ENCODE peak calls at places on chromosomes 3 and 15, in six cellular contexts. W is HepG2, T is H1, F is HL-60, Q is K562, N is GM12878. L is an unnamed sample.
A peak's percentile ranks its signal among the peaks of the same experiment; 100 is the strongest.

GRCh38 chr3:65342084-65342683 is 654.4 kb upstream of the ADAMTS9 start:
- DNase-seq in W (peak; percentile 35), T (peak; percentile 59), F (peak; percentile 14), Q (peak; percentile 75), N (no peak), L (no peak)

GRCh38 chr3:50816896-50817295 is 142.2 kb downstream of the DOCK3 start:
- DNase-seq in W (no peak), T (no peak), F (no peak), Q (no peak), N (no peak), L (no peak)

GRCh38 chr3:14440531-14441239 is 38.3 kb downstream of the SLC6A6 start:
- DNase-seq in W (no peak), T (no peak), F (no peak), Q (no peak), N (no peak), L (peak; percentile 88)

GRCh38 chr3:33834117-33834495 is 35.7 kb downstream of the PDCD6IP start:
- DNase-seq in W (no peak), T (no peak), F (no peak), Q (no peak), N (no peak), L (no peak)

GRCh38 chr3:107416886-107417285 is 39.6 kb downstream of the CCDC54 start:
- DNase-seq in W (no peak), T (no peak), F (no peak), Q (no peak), N (no peak), L (no peak)

GRCh38 chr15:80500021-80500420 is 95.8 kb downstream of the ARNT2 start:
- DNase-seq in W (no peak), T (no peak), F (no peak), Q (no peak), N (no peak), L (no peak)

GRCh38 chr3:33645060-33645841 is 72.8 kb downstream of the CLASP2 start:
- DNase-seq in W (no peak), T (no peak), F (no peak), Q (no peak), N (no peak), L (peak; percentile 58)

GRCh38 chr3:186380622-186381380 is 18.8 kb upstream of the DGKG start:
- DNase-seq in W (no peak), T (no peak), F (no peak), Q (no peak), N (no peak), L (no peak)

GRCh38 chr3:195549931-195550519 is 6.9 kb upstream of the PPP1R2 start:
- DNase-seq in W (peak; percentile 44), T (no peak), F (no peak), Q (no peak), N (peak; percentile 61), L (no peak)

GRCh38 chr15:88015228-88015860 is 241.2 kb downstream of the NTRK3 start:
- DNase-seq in W (no peak), T (no peak), F (no peak), Q (no peak), N (no peak), L (no peak)

GRCh38 chr3:57896691-57897090 is 111.5 kb upstream of the FLNB start:
- DNase-seq in W (no peak), T (no peak), F (no peak), Q (no peak), N (no peak), L (no peak)

GRCh38 chr15:55434989-55435825 is 26.9 kb downstream of the PIERCE2 start:
- DNase-seq in W (peak; percentile 54), T (peak; percentile 7), F (peak; percentile 12), Q (peak; percentile 76), N (no peak), L (peak; percentile 68)

GRCh38 chr3:14307953-14308352 is 94.5 kb upstream of the SLC6A6 start:
- DNase-seq in W (no peak), T (no peak), F (no peak), Q (no peak), N (no peak), L (no peak)

GRCh38 chr3:157429703-157430102 is 6.9 kb upstream of the PTX3 start:
- DNase-seq in W (no peak), T (no peak), F (no peak), Q (no peak), N (no peak), L (no peak)

GRCh38 chr3:114299421-114299820 is 5.6 kb downstream of the TIGIT start:
- DNase-seq in W (peak; percentile 40), T (no peak), F (no peak), Q (peak; percentile 6), N (no peak), L (peak; percentile 57)

GRCh38 chr3:48788544-48789162 is 59.0 kb downstream of the PRKAR2A start:
- DNase-seq in W (no peak), T (no peak), F (no peak), Q (no peak), N (no peak), L (no peak)

GRCh38 chr3:15973930-15974329 is 176.2 kb upstream of the ANKRD28 start:
- DNase-seq in W (no peak), T (no peak), F (no peak), Q (no peak), N (no peak), L (no peak)

GRCh38 chr3:13021141-13021933 is 51.9 kb downstream of the IQSEC1 start:
- DNase-seq in W (no peak), T (no peak), F (no peak), Q (no peak), N (no peak), L (peak; percentile 65)

GRCh38 chr3:187739561-187740445 is 5.5 kb downstream of the BCL6 start:
- DNase-seq in W (no peak), T (no peak), F (peak; percentile 64), Q (peak; percentile 86), N (no peak), L (peak; percentile 86)

GRCh38 chr15:84671211-84671610 is 13.2 kb upstream of the NMB start:
- DNase-seq in W (no peak), T (no peak), F (no peak), Q (no peak), N (no peak), L (no peak)

GRCh38 chr3:57952208-57952631 is 56.0 kb upstream of the FLNB start:
- DNase-seq in W (peak; percentile 49), T (peak; percentile 63), F (no peak), Q (peak; percentile 48), N (no peak), L (peak; percentile 34)

GRCh38 chr3:37935756-37936666 is 54.6 kb upstream of the VILL start:
- DNase-seq in W (peak; percentile 98), T (peak; percentile 23), F (no peak), Q (no peak), N (no peak), L (no peak)

GRCh38 chr3:127518456-127519081 is 72.0 kb downstream of the TPRA1 start:
- DNase-seq in W (no peak), T (no peak), F (no peak), Q (no peak), N (no peak), L (no peak)

GRCh38 chr3:195237981-195238625 is 32.9 kb downstream of the XXYLT1 start:
- DNase-seq in W (no peak), T (no peak), F (no peak), Q (no peak), N (no peak), L (no peak)

GRCh38 chr3:123262868-123263267 is 61.1 kb downstream of the SEC22A start:
- DNase-seq in W (no peak), T (no peak), F (no peak), Q (no peak), N (no peak), L (no peak)

GRCh38 chr3:101319531-101319930 is 844 bp downstream of the IMPG2 start:
- DNase-seq in W (no peak), T (no peak), F (no peak), Q (no peak), N (no peak), L (no peak)

GRCh38 chr3:69370156-69370944 is 15.5 kb downstream of the FRMD4B start:
- DNase-seq in W (no peak), T (no peak), F (no peak), Q (no peak), N (no peak), L (no peak)

GRCh38 chr15:25847066-25847465 is 16.1 kb downstream of the ATP10A start:
- DNase-seq in W (no peak), T (no peak), F (no peak), Q (no peak), N (no peak), L (no peak)

GRCh38 chr15:98154863-98155262 is 194.4 kb downstream of the ARRDC4 start:
- DNase-seq in W (no peak), T (no peak), F (no peak), Q (no peak), N (no peak), L (no peak)

GRCh38 chr3:183073839-183074615 is 25.3 kb downstream of the MCCC1 start:
- DNase-seq in W (no peak), T (no peak), F (no peak), Q (peak; percentile 13), N (no peak), L (no peak)

GRCh38 chr3:10157015-10157414 is 7.7 kb upstream of the IRAK2 start:
- DNase-seq in W (no peak), T (no peak), F (no peak), Q (no peak), N (no peak), L (peak; percentile 51)

DNA sequence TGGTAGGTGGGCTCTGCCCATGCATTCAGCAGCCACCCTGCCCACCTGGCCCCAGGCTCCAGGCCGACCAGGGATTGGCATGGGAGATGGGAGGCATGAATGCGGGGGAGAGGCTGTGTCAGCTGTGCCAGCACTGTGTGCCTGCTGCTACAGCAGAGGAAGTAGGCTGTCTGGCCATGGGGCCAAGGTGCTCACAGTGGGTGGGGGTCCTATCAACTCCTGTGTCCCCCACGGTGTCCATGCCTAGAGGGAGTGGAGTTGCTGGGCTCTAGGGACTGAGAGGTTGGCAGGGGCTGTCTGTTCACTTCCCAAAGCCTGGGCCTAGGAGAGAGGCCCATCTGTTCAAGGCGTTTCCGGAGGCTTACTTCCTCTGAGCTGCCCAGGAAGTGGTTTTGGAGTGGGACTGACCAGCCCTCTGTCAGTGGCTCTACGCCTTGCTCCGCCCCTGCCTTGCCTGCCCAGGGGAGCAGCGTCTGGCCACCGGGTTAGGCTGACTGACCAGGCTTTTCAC is 5.8 kb downstream of the PRKCD start:
- DNase-seq in W (no peak), T (no peak), F (peak; percentile 78), Q (peak; percentile 51), N (no peak), L (no peak)
- TF ChIP-seq GABPA in W (no peak), T (no peak), F (peak; percentile 20), Q (peak; percentile 84), N (no peak), L (peak; percentile 56)

GRCh38 chr3:171193693-171194092 is 167.2 kb upstream of the SLC2A2 start:
- DNase-seq in W (no peak), T (no peak), F (no peak), Q (no peak), N (no peak), L (no peak)
- TF ChIP-seq GABPA in W (no peak), T (no peak), F (no peak), Q (no peak), N (no peak), L (no peak)

DNA sequence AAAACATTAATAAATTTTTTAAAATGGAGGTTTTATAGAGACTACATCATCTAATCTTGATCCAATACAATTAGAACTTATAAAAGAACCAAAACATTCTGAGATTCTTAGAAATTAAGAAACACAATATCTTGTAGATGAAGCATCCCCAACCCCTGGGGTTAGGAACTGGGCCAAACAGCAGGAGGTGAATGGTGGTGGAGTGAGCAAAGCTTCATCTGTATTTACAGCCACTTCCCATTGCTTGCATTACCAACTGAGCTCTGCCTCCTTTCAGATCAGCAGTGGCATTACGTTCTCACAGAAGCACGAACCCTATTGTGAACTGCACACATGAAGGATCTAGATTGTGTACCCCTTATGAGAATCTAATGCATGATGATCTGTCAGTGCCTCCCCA is 36.3 kb downstream of the KNL1 start:
- DNase-seq in W (no peak), T (no peak), F (no peak), Q (no peak), N (no peak), L (no peak)
- TF ChIP-seq GABPA in W (no peak), T (no peak), F (no peak), Q (no peak), N (no peak), L (no peak)

GRCh38 chr15:68384451-68385239 is 47.3 kb downstream of the ITGA11 start:
- DNase-seq in W (no peak), T (no peak), F (no peak), Q (no peak), N (no peak), L (peak; percentile 53)
- TF ChIP-seq GABPA in W (no peak), T (no peak), F (no peak), Q (no peak), N (no peak), L (no peak)